ENCODE peak calls at places on chromosomes 5 and 9, in six cellular contexts. One of them, this sample, is unnamed.

GRCh38 chr5:61371474-61371873 is 39.4 kb downstream of the ZSWIM6 start:
- DNase-seq in mesothelial cell of epicardium: no peak
- DNase-seq in fibroblast of lung: no peak
- DNase-seq in CD4-positive, alpha-beta T cell: no peak
- DNase-seq in stomach: no peak
- DNase-seq in neural crest cell: no peak
- DNase-seq in this sample: no peak

GRCh38 chr5:127595484-127596368 is 53.2 kb upstream of the CTXN3 start:
- DNase-seq in mesothelial cell of epicardium: no peak
- DNase-seq in fibroblast of lung: no peak
- DNase-seq in CD4-positive, alpha-beta T cell: no peak
- DNase-seq in stomach: no peak
- DNase-seq in neural crest cell: no peak
- DNase-seq in this sample: no peak

GRCh38 chr5:9189681-9190080 is 356.2 kb downstream of the SEMA5A start:
- DNase-seq in mesothelial cell of epicardium: no peak
- DNase-seq in fibroblast of lung: no peak
- DNase-seq in CD4-positive, alpha-beta T cell: no peak
- DNase-seq in stomach: no peak
- DNase-seq in neural crest cell: no peak
- DNase-seq in this sample: no peak

GRCh38 chr9:119458068-119458467 is 88.8 kb upstream of the BRINP1 start:
- DNase-seq in mesothelial cell of epicardium: no peak
- DNase-seq in fibroblast of lung: no peak
- DNase-seq in CD4-positive, alpha-beta T cell: no peak
- DNase-seq in stomach: no peak
- DNase-seq in neural crest cell: no peak
- DNase-seq in this sample: no peak

GRCh38 chr5:41527201-41527779 is 16.9 kb upstream of the PLCXD3 start:
- DNase-seq in mesothelial cell of epicardium: no peak
- DNase-seq in fibroblast of lung: peak; percentile 92
- DNase-seq in CD4-positive, alpha-beta T cell: no peak
- DNase-seq in stomach: no peak
- DNase-seq in neural crest cell: no peak
- DNase-seq in this sample: no peak

GRCh38 chr9:3526903-3527652 is 1.3 kb upstream of the RFX3 start:
- DNase-seq in mesothelial cell of epicardium: no peak
- DNase-seq in fibroblast of lung: no peak
- DNase-seq in CD4-positive, alpha-beta T cell: peak; percentile 60
- DNase-seq in stomach: no peak
- DNase-seq in neural crest cell: no peak
- DNase-seq in this sample: no peak

GRCh38 chr9:110509787-110510186 is 69.8 kb downstream of the SVEP1 start:
- DNase-seq in mesothelial cell of epicardium: no peak
- DNase-seq in fibroblast of lung: no peak
- DNase-seq in CD4-positive, alpha-beta T cell: no peak
- DNase-seq in stomach: no peak
- DNase-seq in neural crest cell: no peak
- DNase-seq in this sample: no peak

GRCh38 chr9:133958756-133959155 is 33.4 kb downstream of the VAV2 start:
- DNase-seq in mesothelial cell of epicardium: no peak
- DNase-seq in fibroblast of lung: no peak
- DNase-seq in CD4-positive, alpha-beta T cell: no peak
- DNase-seq in stomach: no peak
- DNase-seq in neural crest cell: no peak
- DNase-seq in this sample: no peak

GRCh38 chr9:76321185-76321828 is 72.9 kb downstream of the RFK start:
- DNase-seq in mesothelial cell of epicardium: no peak
- DNase-seq in fibroblast of lung: peak; percentile 65
- DNase-seq in CD4-positive, alpha-beta T cell: no peak
- DNase-seq in stomach: no peak
- DNase-seq in neural crest cell: no peak
- DNase-seq in this sample: no peak

GRCh38 chr5:42982107-42982622 is 58.0 kb downstream of the ANXA2R start:
- DNase-seq in mesothelial cell of epicardium: no peak
- DNase-seq in fibroblast of lung: no peak
- DNase-seq in CD4-positive, alpha-beta T cell: no peak
- DNase-seq in stomach: no peak
- DNase-seq in neural crest cell: no peak
- DNase-seq in this sample: no peak

GRCh38 chr9:106887066-106887465 is 24.1 kb downstream of the ZNF462 start:
- DNase-seq in mesothelial cell of epicardium: no peak
- DNase-seq in fibroblast of lung: no peak
- DNase-seq in CD4-positive, alpha-beta T cell: no peak
- DNase-seq in stomach: no peak
- DNase-seq in neural crest cell: no peak
- DNase-seq in this sample: no peak

GRCh38 chr5:88765798-88766197 is 117.2 kb downstream of the MEF2C start:
- DNase-seq in mesothelial cell of epicardium: no peak
- DNase-seq in fibroblast of lung: no peak
- DNase-seq in CD4-positive, alpha-beta T cell: no peak
- DNase-seq in stomach: no peak
- DNase-seq in neural crest cell: no peak
- DNase-seq in this sample: no peak

GRCh38 chr5:173688708-173689107 is 72.3 kb upstream of the BOD1 start:
- DNase-seq in mesothelial cell of epicardium: no peak
- DNase-seq in fibroblast of lung: no peak
- DNase-seq in CD4-positive, alpha-beta T cell: no peak
- DNase-seq in stomach: no peak
- DNase-seq in neural crest cell: no peak
- DNase-seq in this sample: no peak

GRCh38 chr9:117458066-117458465 is 43.2 kb upstream of the ASTN2 start:
- DNase-seq in mesothelial cell of epicardium: no peak
- DNase-seq in fibroblast of lung: no peak
- DNase-seq in CD4-positive, alpha-beta T cell: no peak
- DNase-seq in stomach: no peak
- DNase-seq in neural crest cell: no peak
- DNase-seq in this sample: no peak

GRCh38 chr9:81559741-81560140 is 129.6 kb downstream of the TLE1 start:
- DNase-seq in mesothelial cell of epicardium: no peak
- DNase-seq in fibroblast of lung: peak; percentile 92
- DNase-seq in CD4-positive, alpha-beta T cell: no peak
- DNase-seq in stomach: no peak
- DNase-seq in neural crest cell: no peak
- DNase-seq in this sample: no peak

DNA sequence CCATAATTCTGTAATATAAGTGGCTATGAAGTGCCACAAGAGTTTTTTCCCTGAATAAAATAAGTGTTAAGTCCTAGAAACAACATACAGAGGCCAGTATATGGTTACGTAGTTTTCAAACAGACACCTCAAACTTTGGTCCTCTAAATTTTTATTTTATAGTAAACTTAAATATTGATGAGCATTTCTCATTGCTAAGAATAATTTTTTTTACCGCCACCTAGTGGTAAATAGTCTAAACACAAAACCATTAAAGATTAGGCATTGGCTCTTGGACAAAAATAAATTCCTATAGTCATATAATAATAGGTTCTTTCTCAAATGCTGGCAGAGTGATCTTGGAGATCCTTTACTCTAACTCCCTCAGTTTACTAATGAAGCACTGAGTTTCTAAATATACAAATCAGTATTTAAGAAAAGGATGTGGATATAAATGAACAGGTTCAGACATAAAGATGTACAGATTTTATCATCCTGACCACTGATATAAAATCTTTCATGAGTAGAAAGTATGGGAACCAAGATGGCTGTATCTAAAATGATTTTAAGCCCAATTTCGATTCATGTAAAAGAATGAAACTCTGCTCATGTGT is 136.2 kb downstream of the FANCC start:
- DNase-seq in mesothelial cell of epicardium: no peak
- DNase-seq in fibroblast of lung: peak; percentile 38
- DNase-seq in CD4-positive, alpha-beta T cell: no peak
- DNase-seq in stomach: no peak
- DNase-seq in neural crest cell: no peak
- DNase-seq in this sample: no peak
- TF ChIP-seq CTCF in mesothelial cell of epicardium: peak; percentile 88
- TF ChIP-seq CTCF in fibroblast of lung: no peak
- TF ChIP-seq CTCF in CD4-positive, alpha-beta T cell: peak; percentile 75
- TF ChIP-seq CTCF in stomach: peak; percentile 55
- TF ChIP-seq CTCF in neural crest cell: peak; percentile 73
- TF ChIP-seq CTCF in this sample: peak; percentile 62

DNA sequence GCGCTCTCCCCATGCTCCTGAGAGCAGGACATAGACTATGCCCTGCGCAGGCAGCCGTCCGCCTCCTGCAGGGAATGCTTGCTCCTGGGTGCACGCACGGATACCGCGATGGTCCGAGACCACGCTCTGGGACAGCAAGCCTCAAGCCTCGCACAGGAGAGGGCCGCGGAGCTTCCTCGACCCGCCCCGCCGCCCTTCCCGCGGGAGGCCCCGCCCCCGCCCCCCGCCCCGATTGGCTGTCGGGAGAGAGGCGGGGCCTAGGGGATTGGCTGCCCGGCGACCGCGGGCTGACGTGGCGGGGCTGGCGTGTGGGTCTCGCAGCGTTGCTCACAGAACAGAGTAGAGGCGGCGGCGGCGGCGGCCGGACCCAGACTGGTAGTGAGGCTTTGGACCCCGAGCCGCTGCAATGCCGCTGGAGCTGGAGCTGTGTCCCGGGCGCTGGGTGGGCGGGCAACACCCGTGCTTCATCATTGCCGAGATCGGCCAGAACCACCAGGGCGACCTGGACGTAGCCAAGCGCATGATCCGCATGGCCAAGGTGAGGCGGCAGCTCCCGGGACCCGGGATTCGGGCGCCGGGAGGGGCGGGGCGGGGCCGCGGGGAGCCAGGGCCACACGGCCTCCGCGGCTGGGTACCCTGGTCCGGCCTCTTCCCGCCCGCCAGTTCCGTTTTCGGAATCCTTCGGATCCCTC is at the start of gene NANS:
- DNase-seq in mesothelial cell of epicardium: peak; percentile 90
- DNase-seq in fibroblast of lung: peak; percentile 88
- DNase-seq in CD4-positive, alpha-beta T cell: peak; percentile 86
- DNase-seq in stomach: peak; percentile 96
- DNase-seq in neural crest cell: peak; percentile 82
- DNase-seq in this sample: peak; percentile 87
- TF ChIP-seq CTCF in mesothelial cell of epicardium: no peak
- TF ChIP-seq CTCF in fibroblast of lung: no peak
- TF ChIP-seq CTCF in CD4-positive, alpha-beta T cell: no peak
- TF ChIP-seq CTCF in stomach: no peak
- TF ChIP-seq CTCF in neural crest cell: no peak
- TF ChIP-seq CTCF in this sample: no peak

DNA sequence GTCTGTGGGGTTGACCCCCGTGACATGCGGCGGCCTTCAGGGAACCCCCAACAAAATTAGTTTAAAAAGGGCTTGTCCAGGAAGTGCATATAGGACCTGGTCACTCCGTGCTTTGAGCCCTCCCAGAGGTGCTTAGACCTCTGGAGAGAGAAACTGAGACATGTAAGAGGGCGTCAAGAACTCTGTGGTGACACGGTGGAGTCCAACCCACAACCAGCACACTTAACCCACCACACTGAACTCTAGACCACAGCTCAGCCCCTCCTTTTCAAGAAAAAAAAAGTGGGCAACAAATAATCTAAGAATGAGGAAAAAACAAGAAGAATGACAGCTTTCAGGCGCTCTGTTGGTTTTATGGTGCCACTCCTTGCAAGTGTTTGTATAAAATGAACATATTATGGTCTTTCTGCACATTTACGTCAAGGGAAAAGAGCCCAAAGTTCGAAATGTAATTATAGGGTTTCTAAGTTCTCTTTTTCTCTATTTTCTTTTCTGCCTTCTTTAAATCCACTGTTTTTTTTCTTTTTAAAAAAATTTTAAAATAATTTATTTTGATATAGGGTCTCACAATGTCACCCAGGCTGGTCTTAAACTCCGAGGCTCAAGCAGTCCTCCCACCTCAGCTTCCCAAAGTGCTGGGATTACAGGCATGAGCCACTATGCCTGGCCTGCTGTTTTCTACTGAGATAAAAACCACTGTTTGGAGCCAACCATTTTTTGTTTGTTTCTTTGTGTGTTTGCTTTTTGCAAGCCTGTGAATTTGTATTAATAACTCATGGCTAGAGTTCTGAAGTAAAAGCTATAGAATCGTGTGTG is 50.1 kb upstream of the SNAPC3 start:
- DNase-seq in mesothelial cell of epicardium: no peak
- DNase-seq in fibroblast of lung: peak; percentile 5
- DNase-seq in CD4-positive, alpha-beta T cell: no peak
- DNase-seq in stomach: no peak
- DNase-seq in neural crest cell: no peak
- DNase-seq in this sample: no peak
- TF ChIP-seq CTCF in mesothelial cell of epicardium: no peak
- TF ChIP-seq CTCF in fibroblast of lung: no peak
- TF ChIP-seq CTCF in CD4-positive, alpha-beta T cell: no peak
- TF ChIP-seq CTCF in stomach: no peak
- TF ChIP-seq CTCF in neural crest cell: no peak
- TF ChIP-seq CTCF in this sample: no peak

DNA sequence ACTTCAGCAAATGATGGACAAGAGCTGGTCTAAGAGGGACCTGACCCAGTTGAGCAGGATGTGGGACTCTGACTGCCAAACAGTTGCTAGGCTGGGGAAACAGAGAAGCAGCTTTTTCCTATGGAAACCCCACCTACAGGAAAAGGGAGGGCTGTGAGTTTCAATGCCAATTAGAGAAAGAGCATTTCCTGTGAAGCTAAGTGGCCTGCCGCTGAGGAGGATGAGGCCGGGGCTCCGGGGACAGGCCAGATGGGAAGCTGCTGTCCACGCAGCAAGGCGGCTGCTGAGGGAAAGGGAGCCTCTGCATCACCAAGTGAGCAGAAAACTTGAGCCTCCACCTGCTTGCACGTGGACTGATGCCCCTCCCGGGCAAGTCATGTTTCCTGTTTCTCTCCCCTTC is at the start of gene PCDH12:
- DNase-seq in mesothelial cell of epicardium: no peak
- DNase-seq in fibroblast of lung: no peak
- DNase-seq in CD4-positive, alpha-beta T cell: no peak
- DNase-seq in stomach: no peak
- DNase-seq in neural crest cell: no peak
- DNase-seq in this sample: no peak
- TF ChIP-seq CTCF in mesothelial cell of epicardium: no peak
- TF ChIP-seq CTCF in fibroblast of lung: no peak
- TF ChIP-seq CTCF in CD4-positive, alpha-beta T cell: no peak
- TF ChIP-seq CTCF in stomach: no peak
- TF ChIP-seq CTCF in neural crest cell: no peak
- TF ChIP-seq CTCF in this sample: no peak

GRCh38 chr9:114587345-114588149 is at the start of gene ATP6V1G1:
- DNase-seq in mesothelial cell of epicardium: peak; percentile 99
- DNase-seq in fibroblast of lung: peak; percentile 99
- DNase-seq in CD4-positive, alpha-beta T cell: peak; percentile 99
- DNase-seq in stomach: peak; percentile 100
- DNase-seq in neural crest cell: peak; percentile 99
- DNase-seq in this sample: peak; percentile 98
- TF ChIP-seq CTCF in mesothelial cell of epicardium: no peak
- TF ChIP-seq CTCF in fibroblast of lung: peak; percentile 16
- TF ChIP-seq CTCF in CD4-positive, alpha-beta T cell: no peak
- TF ChIP-seq CTCF in stomach: no peak
- TF ChIP-seq CTCF in neural crest cell: no peak
- TF ChIP-seq CTCF in this sample: peak; percentile 10

DNA sequence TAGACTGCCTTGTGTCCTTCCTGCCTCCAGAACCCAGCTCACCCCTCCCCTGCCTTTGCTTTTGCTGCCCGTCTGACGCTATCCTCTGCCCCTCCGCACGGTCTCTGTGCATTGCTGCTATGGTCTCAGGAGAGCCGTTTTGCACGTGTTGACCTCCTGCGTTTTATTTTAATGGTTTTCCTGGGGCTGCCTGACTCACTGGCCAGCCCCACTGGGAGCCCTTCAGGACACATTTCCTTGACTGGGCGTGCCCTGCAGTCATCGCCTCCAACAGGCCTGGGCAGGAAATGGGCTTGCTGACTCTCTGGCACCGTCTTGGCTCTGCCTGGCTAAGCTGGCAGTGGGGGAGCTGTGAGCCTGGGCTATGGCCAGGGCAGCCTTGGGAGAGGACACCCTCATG is 17.9 kb upstream of the ASS1 start:
- DNase-seq in mesothelial cell of epicardium: no peak
- DNase-seq in fibroblast of lung: no peak
- DNase-seq in CD4-positive, alpha-beta T cell: no peak
- DNase-seq in stomach: no peak
- DNase-seq in neural crest cell: no peak
- DNase-seq in this sample: no peak
- TF ChIP-seq CTCF in mesothelial cell of epicardium: no peak
- TF ChIP-seq CTCF in fibroblast of lung: no peak
- TF ChIP-seq CTCF in CD4-positive, alpha-beta T cell: no peak
- TF ChIP-seq CTCF in stomach: no peak
- TF ChIP-seq CTCF in neural crest cell: no peak
- TF ChIP-seq CTCF in this sample: no peak